ENCODE peak calls at places on chromosomes 12 and 14, in eight cellular contexts. D is AG09309, W is lung, K is A549, I is Calu3, P is foreskin fibroblast, A is upper lobe of right lung, C is mesothelial cell of epicardium. U is an unnamed sample.

GRCh38 chr14:39762576-39763401 is 330.6 kb upstream of the FBXO33 start:
- DNase-seq in W (no peak), P (no peak), I (no peak), D (no peak), C (no peak), A (no peak), K (no peak), U (no peak)

GRCh38 chr14:101109347-101109638 is 205.8 kb upstream of the RTL1 start:
- DNase-seq in W (peak; percentile 20), K (no peak), D (no peak), C (no peak), A (no peak), I (no peak), P (no peak), U (no peak)

GRCh38 chr14:32363761-32364160 is 34.7 kb downstream of the AKAP6 start:
- DNase-seq in K (no peak), A (no peak), I (no peak), W (no peak), C (no peak), D (no peak), P (no peak), U (no peak)

GRCh38 chr12:5969156-5969973 is 24.3 kb upstream of the ANO2 start:
- DNase-seq in D (no peak), K (no peak), C (no peak), A (no peak), I (no peak), W (no peak), P (no peak), U (no peak)

GRCh38 chr14:95533391-95533821 is 1.4 kb upstream of the GLRX5 start:
- DNase-seq in D (no peak), W (no peak), C (no peak), K (no peak), P (no peak), I (no peak), A (no peak), U (no peak)

GRCh38 chr14:71720978-71721624 is 211.1 kb upstream of the RGS6 start:
- DNase-seq in D (no peak), I (peak; percentile 64), K (peak; percentile 43), C (no peak), A (no peak), P (peak; percentile 88), W (peak; percentile 45), U (peak; percentile 58)

GRCh38 chr12:83462419-83462818 is 775.7 kb downstream of the TMTC2 start:
- DNase-seq in K (no peak), I (no peak), C (no peak), P (no peak), W (no peak), A (no peak), D (no peak), U (no peak)

GRCh38 chr12:89574736-89575208 is 48.9 kb upstream of the POC1B start:
- DNase-seq in I (no peak), K (no peak), A (no peak), P (peak; percentile 82), C (no peak), W (no peak), D (peak; percentile 64), U (no peak)

GRCh38 chr12:106267535-106267934 is 19.7 kb upstream of the CKAP4 start:
- DNase-seq in P (no peak), D (no peak), A (no peak), W (no peak), K (no peak), C (no peak), I (no peak), U (no peak)

GRCh38 chr14:68638056-68638816 is 154.6 kb downstream of the ZFP36L1 start:
- DNase-seq in K (no peak), W (no peak), C (no peak), A (peak; percentile 45), D (no peak), I (no peak), P (no peak), U (no peak)

GRCh38 chr12:111807232-111807631 is 34.8 kb upstream of the MAPKAPK5 start:
- DNase-seq in P (no peak), C (no peak), D (no peak), K (no peak), I (no peak), W (no peak), A (no peak), U (no peak)

GRCh38 chr12:132393991-132394949 is 64.9 kb upstream of the GALNT9 start:
- DNase-seq in D (no peak), A (peak; percentile 52), I (no peak), W (no peak), K (peak; percentile 81), C (no peak), P (no peak), U (no peak)

GRCh38 chr12:67472551-67472950 is 176.0 kb upstream of the DYRK2 start:
- DNase-seq in A (no peak), I (no peak), C (no peak), P (no peak), K (no peak), D (no peak), W (no peak), U (no peak)

GRCh38 chr14:43475762-43476161 is 1031.3 kb downstream of the FSCB start:
- DNase-seq in W (no peak), I (no peak), D (no peak), P (no peak), C (no peak), A (no peak), K (no peak), U (no peak)

GRCh38 chr12:101297661-101298060 is 17.8 kb downstream of the UTP20 start:
- DNase-seq in D (no peak), K (no peak), C (no peak), A (no peak), W (no peak), P (peak; percentile 10), I (no peak), U (no peak)

GRCh38 chr12:107130830-107131760 is 37.7 kb upstream of the CRY1 start:
- DNase-seq in K (no peak), W (no peak), A (no peak), D (no peak), I (no peak), P (no peak), C (no peak), U (no peak)

GRCh38 chr12:124599074-124599999 is 31.9 kb upstream of the NCOR2 start:
- DNase-seq in K (no peak), A (no peak), C (no peak), P (peak; percentile 81), I (peak; percentile 44), D (peak; percentile 66), W (no peak), U (no peak)
- TF ChIP-seq CTCF in K (no peak), A (no peak), C (no peak), P (peak; percentile 17), I (no peak), D (peak; percentile 53), W (no peak), U (no peak)

GRCh38 chr12:19506497-19506896 is 67.2 kb downstream of the AEBP2 start:
- DNase-seq in C (no peak), P (no peak), I (no peak), A (no peak), K (no peak), W (no peak), D (no peak), U (no peak)

GRCh38 chr12:19507823-19508222 is 68.5 kb downstream of the AEBP2 start:
- DNase-seq in W (no peak), P (peak; percentile 20), I (no peak), A (no peak), C (no peak), D (no peak), K (no peak), U (no peak)
- TF ChIP-seq CTCF in W (peak; percentile 17), P (no peak), I (no peak), A (peak; percentile 24), C (no peak), D (peak; percentile 42), K (peak; percentile 45), U (no peak)

DNA sequence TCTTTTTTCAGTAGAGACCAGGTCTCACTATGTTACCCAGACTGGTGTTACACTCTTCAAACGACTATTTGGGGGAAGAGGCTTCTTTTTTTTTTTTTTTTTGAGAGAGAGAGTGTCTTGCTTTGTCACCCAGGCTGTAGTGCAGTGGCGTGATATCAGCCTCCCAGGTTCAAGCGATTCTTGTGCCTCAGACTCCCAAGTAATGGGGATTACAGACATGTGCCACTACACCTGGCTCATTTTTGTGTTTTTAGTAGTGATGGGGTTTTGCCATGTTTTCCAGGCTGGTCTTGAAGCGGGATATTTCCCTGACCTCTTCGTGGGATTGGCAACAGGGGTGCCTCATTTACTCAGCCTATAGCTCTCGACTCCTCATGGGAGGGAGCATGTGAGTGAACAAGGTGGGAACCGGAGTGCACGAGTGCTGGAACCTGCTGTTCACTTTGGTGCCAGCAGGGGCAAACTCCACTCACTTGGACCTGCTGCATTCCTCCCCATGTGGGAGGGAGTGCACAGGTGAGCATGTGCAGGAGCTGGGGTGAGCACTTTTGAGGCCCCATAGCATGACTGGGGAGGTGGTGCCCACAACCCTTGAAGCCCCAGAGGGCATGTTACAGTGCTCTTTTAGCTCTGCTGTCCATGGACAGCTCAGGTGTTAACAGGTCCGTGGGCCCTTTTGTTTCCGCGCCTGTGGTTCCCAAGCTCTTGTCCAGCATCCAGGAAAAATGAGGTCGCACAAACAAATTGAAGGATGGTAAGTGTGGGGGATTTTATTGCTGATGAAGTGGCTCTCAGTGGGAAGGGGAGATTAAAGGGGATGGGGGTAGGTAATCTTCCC is 79.1 kb upstream of the HECTD1 start:
- DNase-seq in C (no peak), W (no peak), I (no peak), K (no peak), D (no peak), P (no peak), A (no peak), U (no peak)
- TF ChIP-seq CTCF in C (peak; percentile 62), W (no peak), I (peak; percentile 11), K (no peak), D (peak; percentile 48), P (peak; percentile 16), A (peak; percentile 41), U (peak; percentile 57)

GRCh38 chr14:55927059-55927458 is 191.2 kb upstream of the PELI2 start:
- DNase-seq in C (no peak), I (no peak), A (no peak), W (no peak), K (no peak), D (no peak), P (no peak), U (peak; percentile 69)

GRCh38 chr14:55930016-55930784 is 188.0 kb upstream of the PELI2 start:
- DNase-seq in W (no peak), A (no peak), K (no peak), D (no peak), P (peak; percentile 29), I (no peak), C (no peak), U (no peak)

GRCh38 chr14:55929136-55929535 is 189.1 kb upstream of the PELI2 start:
- DNase-seq in K (no peak), D (no peak), P (no peak), W (no peak), I (no peak), C (no peak), A (no peak), U (no peak)

GRCh38 chr14:55928316-55928715 is 189.9 kb upstream of the PELI2 start:
- DNase-seq in C (no peak), I (no peak), P (no peak), A (no peak), D (no peak), W (no peak), K (no peak), U (no peak)

DNA sequence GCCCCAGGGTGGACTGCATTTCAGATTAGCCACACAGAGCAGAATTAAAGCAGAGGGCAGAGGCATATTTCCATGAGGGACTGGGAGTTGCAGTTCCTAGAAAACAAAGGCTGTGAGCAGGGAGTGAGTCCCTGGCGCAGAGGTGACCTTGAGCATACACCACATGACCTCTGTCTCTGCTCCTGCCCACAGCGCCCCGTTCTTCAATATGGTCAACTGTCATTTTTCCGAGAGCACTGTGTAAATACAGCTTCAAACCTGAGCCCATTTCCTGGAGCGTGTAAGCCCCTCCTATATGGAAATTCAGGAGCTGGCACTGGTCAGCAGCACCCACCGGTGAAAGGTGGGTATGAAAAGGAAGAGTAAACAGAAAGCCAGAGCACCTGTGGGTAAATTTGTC is 192.2 kb upstream of the PELI2 start:
- DNase-seq in W (no peak), D (no peak), A (no peak), C (no peak), I (no peak), K (no peak), P (no peak), U (no peak)
- TF ChIP-seq CTCF in W (no peak), D (no peak), A (no peak), C (no peak), I (no peak), K (no peak), P (no peak), U (no peak)

U was measured in neural crest cell.